ENCODE peak calls at places on chromosomes 4 and X, in five cellular contexts. E is GDM1; O is left lung; T is vagina; V is activated naive CD8-positive, alpha-beta T cell treated with anti-CD3 and anti-CD28 coated beads, Interleukin-2, amount 10 ng/mL, durations not matched to agents 7 days and 5 days. L is an unnamed sample.

GRCh38 chr4:155491336-155492131 is 114.8 kb upstream of the MAP9 start:
- DNase-seq in E (no peak), V (no peak), O (no peak), T (no peak), L (no peak)

GRCh38 chr4:10161146-10161545 is 44.5 kb upstream of the WDR1 start:
- DNase-seq in T (no peak), V (no peak), E (no peak), O (no peak), L (no peak)

GRCh38 chr4:10773010-10773409 is 88.4 kb upstream of the CLNK start:
- DNase-seq in V (no peak), E (no peak), O (no peak), T (no peak), L (no peak)

GRCh38 chr4:128787509-128788311 is 21.8 kb upstream of the JADE1 start:
- DNase-seq in V (no peak), E (no peak), T (no peak), O (no peak), L (no peak)

GRCh38 chrX:46704767-46705386 is 54.0 kb downstream of the SLC9A7 start:
- DNase-seq in E (peak; percentile 44), V (peak; percentile 33), O (no peak), T (no peak), L (no peak)

GRCh38 chrX:42739258-42739657 is 38.7 kb downstream of the PPP1R2C start:
- DNase-seq in E (no peak), T (no peak), O (no peak), V (no peak), L (no peak)

GRCh38 chrX:19121898-19122640 is at the start of gene ADGRG2:
- DNase-seq in O (peak; percentile 79), T (no peak), E (no peak), V (peak; percentile 21), L (no peak)

GRCh38 chrX:129980043-129980442 is 2.4 kb upstream of the BCORL1 start:
- DNase-seq in T (no peak), V (peak; percentile 41), O (peak; percentile 77), E (no peak), L (no peak)

GRCh38 chrX:7147431-7147977 is at the start of gene STS:
- DNase-seq in E (peak; percentile 67), O (peak; percentile 83), T (no peak), V (peak; percentile 60), L (peak; percentile 76)

GRCh38 chrX:38519651-38520050 is 41.7 kb upstream of the TSPAN7 start:
- DNase-seq in V (no peak), E (no peak), T (no peak), O (no peak), L (no peak)

GRCh38 chr4:65302145-65302544 is 368.1 kb downstream of the EPHA5 start:
- DNase-seq in V (no peak), O (no peak), E (no peak), T (no peak), L (no peak)

GRCh38 chrX:131607796-131608369 is 64.0 kb downstream of the OR13H1 start:
- DNase-seq in O (no peak), V (no peak), T (no peak), E (no peak), L (no peak)

GRCh38 chr4:186755550-186756519 is 32.2 kb upstream of the FAT1 start:
- DNase-seq in V (no peak), O (no peak), E (no peak), T (no peak), L (no peak)

GRCh38 chrX:129654652-129655546 is at the start of gene APLN:
- DNase-seq in T (peak; percentile 69), V (peak; percentile 46), E (no peak), O (peak; percentile 77), L (no peak)

GRCh38 chrX:110142096-110142495 is 139.2 kb downstream of the TMEM164 start:
- DNase-seq in O (no peak), E (no peak), T (peak; percentile 74), V (no peak), L (no peak)

L was measured in cardiac septum.